ENCODE peak calls at places on chromosomes 7 and 10, in four cellular contexts. D is mammary epithelial cell, S is Calu3, N is HFF-Myc. I is an unnamed sample.

GRCh38 chr10:79304479-79305087 is 42.7 kb upstream of the PPIF start:
- DNase-seq in D (no peak), S (no peak), N (no peak), I (no peak)

GRCh38 chr7:101537935-101538595 is 91.0 kb downstream of the MYL10 start:
- DNase-seq in D (no peak), S (no peak), N (no peak), I (no peak)

GRCh38 chr10:119670717-119671116 is 19.5 kb downstream of the BAG3 start:
- DNase-seq in D (peak; percentile 80), S (no peak), N (no peak), I (peak; percentile 61)

GRCh38 chr7:12470930-12471329 is 67.3 kb upstream of the VWDE start:
- DNase-seq in D (no peak), S (no peak), N (no peak), I (no peak)

GRCh38 chr10:31101123-31101522 is 69.5 kb upstream of the ZNF438 start:
- DNase-seq in D (peak; percentile 94), S (peak; percentile 73), N (peak; percentile 37), I (peak; percentile 88)

GRCh38 chr7:105794741-105795729 is 81.4 kb downstream of the ATXN7L1 start:
- DNase-seq in D (peak; percentile 30), S (no peak), N (no peak), I (no peak)

GRCh38 chr7:132709971-132710567 is 133.8 kb upstream of the PLXNA4 start:
- DNase-seq in D (peak; percentile 22), S (peak; percentile 53), N (peak; percentile 10), I (peak; percentile 48)

GRCh38 chr7:1945558-1945957 is 275.5 kb downstream of the ELFN1 start:
- DNase-seq in D (no peak), S (no peak), N (no peak), I (no peak)

GRCh38 chr10:102538811-102539210 is 35.0 kb downstream of the SUFU start:
- DNase-seq in D (no peak), S (no peak), N (no peak), I (no peak)

GRCh38 chr7:129055861-129056464 is 1.1 kb upstream of the TNPO3 start:
- DNase-seq in D (no peak), S (no peak), N (no peak), I (no peak)

GRCh38 chr7:46738713-46739220 is 817.7 kb upstream of the IGFBP3 start:
- DNase-seq in D (no peak), S (no peak), N (no peak), I (no peak)

GRCh38 chr10:29856295-29856694 is 203.1 kb downstream of the JCAD start:
- DNase-seq in D (no peak), S (no peak), N (no peak), I (no peak)

GRCh38 chr10:68901106-68901927 is at the start of gene DDX50:
- DNase-seq in D (peak; percentile 99), S (peak; percentile 98), N (peak; percentile 99), I (peak; percentile 100)

GRCh38 chr10:3471927-3472704 is 299.5 kb upstream of the PITRM1 start:
- DNase-seq in D (peak; percentile 65), S (peak; percentile 60), N (no peak), I (no peak)

GRCh38 chr7:28298870-28299484 is 113.3 kb upstream of the CREB5 start:
- DNase-seq in D (peak; percentile 60), S (peak; percentile 74), N (peak; percentile 44), I (peak; percentile 78)

GRCh38 chr10:130430291-130430690 is 294.1 kb downstream of the GLRX3 start:
- DNase-seq in D (no peak), S (no peak), N (no peak), I (no peak)

GRCh38 chr10:116385994-116386809 is 41.4 kb upstream of the PNLIPRP3 start:
- DNase-seq in D (peak; percentile 33), S (peak; percentile 5), N (peak; percentile 32), I (peak; percentile 45)

GRCh38 chr7:6647541-6647940 is 10.4 kb downstream of the ZNF316 start:
- DNase-seq in D (no peak), S (no peak), N (no peak), I (no peak)

GRCh38 chr10:79140083-79140793 is 71.5 kb downstream of the ZMIZ1 start:
- DNase-seq in D (no peak), S (no peak), N (no peak), I (no peak)

GRCh38 chr7:49260501-49260900 is 336.2 kb downstream of the CDC14C start:
- DNase-seq in D (no peak), S (no peak), N (no peak), I (no peak)

GRCh38 chr7:36034020-36034419 is 119.0 kb upstream of the EEPD1 start:
- DNase-seq in D (peak; percentile 94), S (no peak), N (no peak), I (peak; percentile 60)

GRCh38 chr7:155961241-155962190 is 149.3 kb upstream of the SHH start:
- DNase-seq in D (peak; percentile 84), S (peak; percentile 79), N (no peak), I (peak; percentile 77)

GRCh38 chr7:104795086-104795485 is 218.9 kb upstream of the KMT2E start:
- DNase-seq in D (no peak), S (no peak), N (no peak), I (no peak)

GRCh38 chr10:112131361-112131760 is 52.2 kb downstream of the GPAM start:
- DNase-seq in D (no peak), S (no peak), N (no peak), I (no peak)

GRCh38 chr10:85319150-85319549 is 990.8 kb downstream of the CCSER2 start:
- DNase-seq in D (no peak), S (no peak), N (no peak), I (peak; percentile 74)

GRCh38 chr7:134669845-134670373 is 23.3 kb downstream of the BPGM start:
- DNase-seq in D (peak; percentile 98), S (peak; percentile 76), N (peak; percentile 84), I (peak; percentile 97)

GRCh38 chr7:17300012-17300411 is 1.6 kb downstream of the AHR start:
- DNase-seq in D (peak; percentile 16), S (no peak), N (no peak), I (no peak)

DNA sequence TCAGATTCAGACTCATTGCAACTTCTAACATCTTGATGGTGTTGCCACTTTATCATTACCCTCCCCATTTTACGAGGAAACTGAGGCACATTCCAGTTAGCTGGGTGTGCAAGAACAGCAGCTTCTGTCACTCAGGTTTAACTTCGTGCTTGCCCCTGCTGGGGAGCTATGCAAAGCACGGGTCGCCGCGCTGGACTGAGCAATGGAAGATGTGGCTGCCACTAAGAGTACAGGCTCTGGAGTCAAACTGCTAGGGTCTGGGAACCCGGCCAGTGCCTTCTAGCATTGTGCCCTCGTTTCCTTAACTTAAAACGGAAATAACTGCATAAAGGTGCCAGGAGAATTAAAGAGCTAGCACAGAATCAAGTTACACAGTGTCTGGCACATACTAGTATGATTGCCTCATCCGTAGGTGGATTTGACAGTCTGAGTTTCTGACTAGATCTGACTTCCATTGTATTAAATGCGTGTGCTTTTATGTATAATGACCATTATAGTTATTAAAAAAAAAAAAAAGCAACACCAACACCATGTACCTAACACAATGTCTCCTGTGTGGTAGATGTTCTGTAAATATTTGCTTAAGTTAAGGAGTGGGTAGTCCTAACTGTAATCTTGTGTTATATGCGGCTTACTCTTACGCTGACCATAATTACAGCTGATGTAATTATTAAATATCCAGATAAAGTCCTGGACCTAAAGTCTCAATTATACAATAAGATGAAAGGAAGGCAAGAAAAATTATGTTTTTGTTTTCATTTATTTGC is 842 bp downstream of the ZNF22 start:
- DNase-seq in D (peak; percentile 78), S (peak; percentile 68), N (no peak), I (peak; percentile 95)
- TF ChIP-seq CTCF in D (peak; percentile 25), S (no peak), N (no peak), I (peak; percentile 14)

DNA sequence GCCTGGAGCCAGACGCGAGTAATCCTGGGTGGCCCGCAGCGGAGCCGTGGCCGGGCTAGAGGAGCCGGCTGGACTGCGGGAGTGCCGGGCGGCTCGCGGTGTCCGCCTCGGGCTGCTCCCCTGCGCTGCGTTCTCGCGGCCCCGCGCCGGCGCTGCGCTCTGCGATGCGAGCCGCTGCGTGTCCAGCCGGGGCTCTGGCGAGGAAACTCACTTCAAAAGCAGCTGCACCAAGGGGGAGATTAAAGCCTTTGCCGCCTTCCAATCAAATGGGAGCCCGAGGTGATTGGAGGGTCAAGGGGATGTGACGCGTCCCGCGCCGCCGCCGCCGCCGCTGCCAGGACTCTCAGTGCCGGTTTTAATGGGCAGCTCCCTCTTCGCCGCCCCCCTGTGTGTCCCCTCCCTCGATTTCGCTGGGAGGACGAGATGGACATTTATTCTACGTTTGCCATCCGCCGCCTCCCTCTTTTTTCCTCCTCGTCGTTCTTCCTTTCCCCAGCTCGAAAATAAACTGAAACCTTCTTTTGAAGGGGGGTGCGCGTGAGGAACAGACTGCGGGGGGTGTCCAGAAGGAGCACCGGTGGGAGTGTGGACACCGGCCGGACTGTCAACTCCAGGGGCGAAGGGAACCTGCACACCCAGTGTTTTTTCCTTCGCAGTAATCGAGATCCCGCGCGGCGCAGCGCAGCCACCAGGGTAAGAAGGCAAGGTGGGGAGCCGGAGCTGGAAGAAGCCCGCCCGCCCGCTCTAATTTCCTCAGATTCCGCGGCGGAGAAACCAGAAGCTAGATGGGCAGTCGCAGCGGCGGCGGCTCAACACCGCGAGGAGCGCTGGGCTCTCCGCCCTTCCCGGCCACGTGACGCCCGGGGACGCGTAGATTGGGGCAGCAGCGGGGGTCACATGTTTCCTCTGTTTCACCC is at the start of gene ZNF503:
- DNase-seq in D (peak; percentile 97), S (peak; percentile 98), N (peak; percentile 74), I (peak; percentile 97)
- TF ChIP-seq CTCF in D (peak; percentile 35), S (no peak), N (peak; percentile 8), I (no peak)

GRCh38 chr10:100731603-100732596 is 13.5 kb upstream of the PAX2 start:
- DNase-seq in D (no peak), S (no peak), N (no peak), I (no peak)

GRCh38 chr10:100727808-100728207 is 17.6 kb upstream of the PAX2 start:
- DNase-seq in D (no peak), S (no peak), N (no peak), I (no peak)

GRCh38 chr10:100729877-100730738 is 15.3 kb upstream of the PAX2 start:
- DNase-seq in D (no peak), S (no peak), N (no peak), I (no peak)

GRCh38 chr10:100730739-100731602 is 14.4 kb upstream of the PAX2 start:
- DNase-seq in D (no peak), S (no peak), N (no peak), I (peak; percentile 17)

DNA sequence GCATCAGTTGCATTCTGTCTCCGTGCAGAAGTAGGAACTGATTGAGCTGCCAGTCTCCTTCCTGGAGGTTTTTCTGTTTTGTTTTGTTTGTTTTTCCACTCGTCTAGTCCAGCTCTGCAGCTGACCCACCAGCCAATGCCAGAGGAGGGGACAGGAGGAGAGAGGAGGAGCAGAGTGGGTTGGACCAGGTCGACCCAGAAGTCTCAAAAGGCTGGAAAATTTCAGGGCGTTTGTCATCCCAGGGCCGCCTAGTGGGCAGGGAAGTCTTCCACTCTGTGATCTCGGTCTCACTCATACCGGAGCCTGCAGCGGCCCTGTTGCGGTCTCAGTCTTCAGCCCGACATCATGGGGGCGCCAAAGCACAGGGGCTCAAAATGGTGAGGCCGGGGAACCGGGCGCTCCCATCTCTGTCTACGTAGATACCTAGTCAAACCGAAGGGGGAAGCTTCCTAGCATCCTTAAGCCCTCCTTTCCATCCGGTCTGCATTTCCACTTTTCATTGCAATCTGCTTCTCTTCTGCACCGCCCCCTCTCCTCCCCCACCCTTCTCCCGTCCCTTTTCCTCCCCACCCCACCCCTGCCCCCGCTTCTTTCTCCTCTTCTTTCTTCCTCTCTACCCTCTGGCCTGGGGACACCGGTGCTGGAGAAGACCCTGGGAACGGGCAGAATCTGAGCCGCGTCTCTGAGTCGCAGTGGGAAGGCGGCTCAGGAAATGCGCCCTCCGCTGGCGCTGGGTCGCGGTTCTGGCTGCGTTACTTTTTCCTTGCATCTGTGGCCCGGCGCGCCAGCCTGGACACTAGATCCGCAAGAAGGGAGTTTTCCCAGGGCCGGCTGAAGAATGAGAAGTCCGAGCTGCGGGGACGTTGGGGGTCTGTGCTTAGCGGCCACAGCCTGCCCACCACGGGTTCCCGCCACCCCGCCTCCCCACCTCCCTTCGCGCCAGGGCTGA is 16.2 kb upstream of the PAX2 start:
- DNase-seq in D (no peak), S (peak; percentile 49), N (no peak), I (no peak)
- TF ChIP-seq CTCF in D (peak; percentile 33), S (peak; percentile 36), N (peak; percentile 20), I (no peak)

GRCh38 chr10:60456053-60456452 is 66.4 kb upstream of the ANK3 start:
- DNase-seq in D (no peak), S (no peak), N (no peak), I (peak; percentile 74)
- TF ChIP-seq CTCF in D (peak; percentile 5), S (no peak), N (no peak), I (peak; percentile 21)